ENCODE peak calls at places on chromosomes 13 and 19, in eight cellular contexts. X is omental fat pad, J is brain microvascular endothelial cell, F is cardiac muscle cell, C is WTC11, U is tibial nerve, N is suprapubic skin, O is GM23338. V is an unnamed sample.

GRCh38 chr19:38265213-38265861 is 964 bp downstream of the SPINT2 start:
- DNase-seq in X (no peak), J (no peak), F (no peak), C (no peak), U (no peak), N (no peak), O (peak), V (no peak)

GRCh38 chr19:38736036-38736412 is 8.2 kb downstream of the CAPN12 start:
- DNase-seq in X (no peak), J (no peak), F (no peak), C (peak), U (no peak), N (no peak), O (peak), V (peak)

GRCh38 chr13:22369840-22370239 is 699.0 kb downstream of the FGF9 start:
- DNase-seq in X (no peak), J (no peak), F (no peak), C (peak), U (no peak), N (no peak), O (peak), V (no peak)

GRCh38 chr13:59674616-59675015 is 489.1 kb downstream of the DIAPH3 start:
- DNase-seq in X (no peak), J (no peak), F (no peak), C (no peak), U (no peak), N (no peak), O (no peak), V (no peak)

GRCh38 chr13:92806215-92806614 is 420.4 kb upstream of the GPC6 start:
- DNase-seq in X (no peak), J (no peak), F (peak), C (no peak), U (no peak), N (no peak), O (no peak), V (no peak)

GRCh38 chr13:65535360-65535759 is 1694.8 kb downstream of the PCDH9 start:
- DNase-seq in X (no peak), J (no peak), F (no peak), C (no peak), U (no peak), N (no peak), O (no peak), V (no peak)

GRCh38 chr13:114032121-114032799 is 58.4 kb upstream of the C13orf46 start:
- DNase-seq in X (no peak), J (peak), F (peak), C (no peak), U (no peak), N (no peak), O (no peak), V (no peak)

GRCh38 chr19:35713904-35714440 is 3.8 kb upstream of the KMT2B start:
- DNase-seq in X (no peak), J (no peak), F (no peak), C (no peak), U (no peak), N (no peak), O (no peak), V (no peak)

GRCh38 chr13:27500806-27501534 is 50.6 kb upstream of the MTIF3 start:
- DNase-seq in X (no peak), J (no peak), F (peak), C (no peak), U (no peak), N (no peak), O (no peak), V (no peak)

GRCh38 chr13:38346764-38347163 is 2.9 kb upstream of the UFM1 start:
- DNase-seq in X (no peak), J (no peak), F (no peak), C (no peak), U (no peak), N (no peak), O (peak), V (no peak)

GRCh38 chr19:36436531-36436930 is 18.1 kb upstream of the ZFP82 start:
- DNase-seq in X (no peak), J (peak), F (peak), C (no peak), U (no peak), N (no peak), O (peak), V (no peak)

GRCh38 chr13:74920945-74921725 is 560.8 kb downstream of the TBC1D4 start:
- DNase-seq in X (no peak), J (no peak), F (no peak), C (no peak), U (no peak), N (no peak), O (no peak), V (no peak)

GRCh38 chr13:81602236-81602635 is 1261.3 kb upstream of the SPRY2 start:
- DNase-seq in X (no peak), J (no peak), F (no peak), C (no peak), U (no peak), N (no peak), O (no peak), V (no peak)

GRCh38 chr13:42532561-42533335 is 41.2 kb upstream of the TNFSF11 start:
- DNase-seq in X (no peak), J (no peak), F (peak), C (no peak), U (no peak), N (no peak), O (no peak), V (no peak)

GRCh38 chr13:102197193-102197592 is 204.7 kb downstream of the FGF14 start:
- DNase-seq in X (no peak), J (no peak), F (no peak), C (peak), U (no peak), N (no peak), O (peak), V (no peak)

GRCh38 chr13:49022472-49023144 is 46.9 kb downstream of the FNDC3A start:
- DNase-seq in X (no peak), J (no peak), F (no peak), C (no peak), U (no peak), N (no peak), O (no peak), V (no peak)

GRCh38 chr13:110809871-110810486 is 96.5 kb downstream of the ING1 start:
- DNase-seq in X (no peak), J (no peak), F (no peak), C (no peak), U (no peak), N (no peak), O (no peak), V (no peak)

GRCh38 chr19:41998246-41999020 is 4.4 kb upstream of the ATP1A3 start:
- DNase-seq in X (no peak), J (peak), F (peak), C (peak), U (no peak), N (no peak), O (peak), V (no peak)

GRCh38 chr13:45564108-45564507 is 51.4 kb downstream of the ERICH6B start:
- DNase-seq in X (no peak), J (peak), F (peak), C (no peak), U (no peak), N (no peak), O (no peak), V (no peak)

GRCh38 chr19:57465680-57466381 is 8.9 kb upstream of the VN1R1 start:
- DNase-seq in X (no peak), J (no peak), F (peak), C (peak), U (no peak), N (no peak), O (peak), V (no peak)
- TF ChIP-seq CTCF in X (no peak), J (peak), F (peak), C (peak), U (no peak), N (no peak), O (peak), V (peak)

GRCh38 chr19:4064551-4065260 is 2.0 kb downstream of the ZBTB7A start:
- DNase-seq in X (no peak), J (no peak), F (peak), C (no peak), U (no peak), N (peak), O (peak), V (no peak)

GRCh38 chr19:4064073-4064550 is 2.6 kb downstream of the ZBTB7A start:
- DNase-seq in X (no peak), J (peak), F (peak), C (no peak), U (no peak), N (no peak), O (no peak), V (no peak)

GRCh38 chr19:4062576-4063368 is 3.9 kb downstream of the ZBTB7A start:
- DNase-seq in X (no peak), J (no peak), F (no peak), C (no peak), U (no peak), N (no peak), O (peak), V (no peak)

GRCh38 chr19:4061683-4062575 is 4.8 kb downstream of the ZBTB7A start:
- DNase-seq in X (no peak), J (no peak), F (no peak), C (no peak), U (no peak), N (peak), O (peak), V (no peak)

GRCh38 chr19:4063369-4064072 is 3.2 kb downstream of the ZBTB7A start:
- DNase-seq in X (no peak), J (no peak), F (no peak), C (no peak), U (no peak), N (no peak), O (peak), V (no peak)
- TF ChIP-seq CTCF in X (no peak), J (peak), F (peak), C (no peak), U (no peak), N (no peak), O (peak), V (peak)

GRCh38 chr19:14320253-14320652 is 61.0 kb upstream of the ADGRE5 start:
- DNase-seq in X (no peak), J (no peak), F (no peak), C (no peak), U (no peak), N (no peak), O (no peak), V (no peak)

GRCh38 chr19:14315433-14315832 is 65.8 kb upstream of the ADGRE5 start:
- DNase-seq in X (no peak), J (no peak), F (no peak), C (no peak), U (no peak), N (no peak), O (no peak), V (no peak)

GRCh38 chr19:14317157-14317556 is 64.1 kb upstream of the ADGRE5 start:
- DNase-seq in X (no peak), J (no peak), F (no peak), C (no peak), U (no peak), N (no peak), O (no peak), V (no peak)

GRCh38 chr19:14322889-14323463 is 58.3 kb upstream of the ADGRE5 start:
- DNase-seq in X (no peak), J (no peak), F (no peak), C (no peak), U (no peak), N (no peak), O (no peak), V (no peak)

DNA sequence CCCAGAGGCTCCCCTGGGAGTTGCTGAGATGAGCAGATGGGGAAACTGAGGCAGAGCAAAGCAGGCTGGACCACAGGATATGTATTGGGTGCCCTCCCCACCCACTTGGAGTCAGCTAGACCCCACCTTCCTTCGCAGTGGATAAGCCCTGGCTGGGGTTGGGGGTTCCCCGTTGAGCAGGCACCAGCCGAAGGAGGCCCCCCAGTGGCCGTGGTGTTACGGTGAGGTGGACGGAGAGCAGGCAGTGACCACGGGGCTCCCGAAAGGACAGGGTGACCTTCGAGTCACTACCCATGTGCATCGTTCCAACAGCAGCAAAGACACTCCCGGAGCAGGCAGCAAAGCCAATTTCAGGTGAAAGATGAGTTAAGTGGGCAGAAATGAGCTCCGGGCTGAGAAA is 62.4 kb upstream of the ADGRE5 start:
- DNase-seq in X (no peak), J (no peak), F (no peak), C (peak), U (no peak), N (no peak), O (peak), V (no peak)
- TF ChIP-seq CTCF in X (no peak), J (peak), F (peak), C (no peak), U (no peak), N (no peak), O (peak), V (peak)

GRCh38 chr19:7263066-7263465 is 31.1 kb downstream of the INSR start:
- DNase-seq in X (no peak), J (no peak), F (no peak), C (no peak), U (no peak), N (no peak), O (no peak), V (no peak)
- TF ChIP-seq CTCF in X (no peak), J (no peak), F (no peak), C (no peak), U (no peak), N (no peak), O (no peak), V (no peak)

DNA sequence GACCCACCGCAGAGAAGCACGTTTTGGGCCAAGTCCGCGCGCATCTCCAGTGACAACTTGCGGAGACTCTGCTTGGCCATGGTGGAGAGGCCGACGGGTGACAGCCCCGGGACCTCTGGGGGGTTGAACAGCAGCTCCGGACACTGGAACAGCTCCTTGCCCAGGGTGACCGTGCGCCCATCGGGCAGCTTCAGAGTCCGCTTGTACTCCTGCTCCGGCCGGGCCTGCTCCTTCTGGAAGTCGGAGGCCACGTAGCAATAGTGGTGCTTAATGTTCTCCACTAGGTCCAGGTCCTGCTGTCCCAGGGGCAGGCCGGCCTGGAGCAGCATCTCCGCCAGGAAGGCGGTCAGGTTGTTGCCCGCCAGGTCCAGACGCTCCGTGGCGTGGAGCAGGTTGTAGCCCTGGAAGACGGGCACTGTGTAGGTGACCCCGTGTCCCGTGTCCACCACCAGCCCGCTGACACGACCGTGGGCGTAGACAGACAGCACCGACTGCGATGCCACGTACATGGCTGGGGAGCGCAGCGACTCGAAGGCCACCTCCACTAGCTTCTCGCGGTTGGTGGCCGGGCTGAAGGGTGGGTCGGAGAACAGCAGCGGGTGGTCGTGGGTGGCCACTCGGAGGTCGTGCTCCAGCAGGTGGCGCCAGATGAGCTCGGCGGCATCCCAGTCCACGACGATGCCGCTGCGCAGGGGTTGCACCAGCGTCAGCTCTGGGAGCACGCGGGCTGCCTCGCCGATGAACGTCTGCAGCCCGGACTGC is 743 bp downstream of the ACTL9 start:
- DNase-seq in X (no peak), J (no peak), F (no peak), C (peak), U (no peak), N (no peak), O (peak), V (no peak)
- TF ChIP-seq CTCF in X (no peak), J (no peak), F (peak), C (no peak), U (no peak), N (no peak), O (peak), V (peak)

GRCh38 chr13:98482476-98483444 is 94.1 kb downstream of the STK24 start:
- DNase-seq in X (no peak), J (peak), F (peak), C (no peak), U (peak), N (peak), O (peak), V (no peak)
- TF ChIP-seq CTCF in X (no peak), J (peak), F (peak), C (no peak), U (no peak), N (no peak), O (peak), V (peak)

GRCh38 chr19:47813995-47814328 is 7.8 kb upstream of the CRX start:
- DNase-seq in X (no peak), J (no peak), F (no peak), C (no peak), U (no peak), N (no peak), O (no peak), V (no peak)
- TF ChIP-seq CTCF in X (no peak), J (no peak), F (no peak), C (no peak), U (no peak), N (no peak), O (no peak), V (peak)

DNA sequence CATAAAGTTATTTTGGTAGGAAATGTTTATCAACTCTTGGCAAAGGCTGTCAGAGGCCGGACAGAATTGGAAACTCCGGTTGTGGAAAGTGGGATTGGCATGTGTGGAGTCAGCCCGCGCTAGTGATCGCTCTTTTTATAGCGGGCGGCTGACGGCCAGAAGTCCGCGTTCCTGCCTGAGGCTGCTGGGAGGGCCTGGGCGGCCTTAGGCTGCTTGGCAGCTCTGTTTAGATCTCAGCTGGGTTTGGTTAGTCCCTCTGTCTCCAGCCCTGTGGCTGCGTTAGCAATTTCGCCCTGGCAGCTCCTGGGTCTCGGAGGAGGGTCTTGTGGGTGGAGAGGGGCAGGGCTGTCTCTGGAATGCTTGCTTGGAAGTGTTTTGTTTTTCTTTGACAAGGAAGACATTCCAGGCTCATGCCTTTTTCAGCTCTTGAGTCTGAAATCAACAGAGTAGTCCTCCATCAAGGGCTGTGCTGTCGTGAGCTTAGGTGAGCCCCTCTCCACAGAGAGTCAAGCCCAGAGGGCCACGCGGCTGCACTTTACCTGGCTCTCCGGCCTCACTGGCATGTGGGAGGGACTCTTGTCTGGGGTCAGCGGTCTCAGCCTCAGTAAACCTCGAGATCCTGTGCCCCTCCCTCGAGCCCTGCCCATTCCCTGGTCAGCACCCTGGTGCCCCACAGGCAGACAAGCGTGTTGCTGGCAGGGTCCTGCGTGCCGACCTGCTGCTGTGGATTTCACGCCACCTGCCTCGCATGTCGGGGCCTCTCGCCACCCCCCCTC is 22.5 kb downstream of the DOT1L start:
- DNase-seq in X (no peak), J (peak), F (peak), C (no peak), U (peak), N (peak), O (no peak), V (peak)
- TF ChIP-seq CTCF in X (no peak), J (no peak), F (no peak), C (no peak), U (no peak), N (no peak), O (no peak), V (no peak)

GRCh38 chr19:40714519-40715299 is 2.0 kb downstream of the COQ8B start:
- DNase-seq in X (peak), J (peak), F (peak), C (peak), U (peak), N (peak), O (peak), V (peak)

GRCh38 chr19:40716031-40716654 is 543 bp downstream of the COQ8B start:
- DNase-seq in X (peak), J (peak), F (no peak), C (no peak), U (peak), N (peak), O (no peak), V (no peak)

GRCh38 chr19:40717325-40717879 is 490 bp downstream of the ITPKC start:
- DNase-seq in X (no peak), J (peak), F (no peak), C (no peak), U (peak), N (peak), O (no peak), V (no peak)

GRCh38 chr19:40717880-40718773 is 1.2 kb downstream of the ITPKC start:
- DNase-seq in X (no peak), J (no peak), F (peak), C (no peak), U (peak), N (no peak), O (peak), V (no peak)

GRCh38 chr19:40716655-40717324 is at the start of the genes COQ8B and ITPKC:
- DNase-seq in X (peak), J (peak), F (peak), C (peak), U (peak), N (peak), O (peak), V (peak)
- TF ChIP-seq CTCF in X (no peak), J (no peak), F (no peak), C (no peak), U (peak), N (peak), O (no peak), V (peak)

V was measured in chondrocyte.